ENCODE peak calls at places on chromosomes 1 and 21, in ten cellular contexts. One of them, this sample, is unnamed.

GRCh38 chr1:170836146-170836545 is 99.2 kb upstream of the MROH9 start:
- DNase-seq in cardiac fibroblast: peak
- DNase-seq in NCI-H1092: no peak
- DNase-seq in HS-5: peak
- DNase-seq in astrocyte of the spinal cord: peak
- DNase-seq in OCI-LY7: no peak
- DNase-seq in EL: peak
- DNase-seq in GDM1: no peak
- DNase-seq in posterior cingulate gyrus: no peak
- DNase-seq in NCI-H1105: no peak
- DNase-seq in this sample: no peak

GRCh38 chr1:236815941-236816340 is 20.8 kb downstream of the MTR start:
- DNase-seq in NCI-H1092: no peak
- DNase-seq in NCI-H1105: no peak
- DNase-seq in cardiac fibroblast: no peak
- DNase-seq in OCI-LY7: no peak
- DNase-seq in GDM1: no peak
- DNase-seq in EL: no peak
- DNase-seq in astrocyte of the spinal cord: no peak
- DNase-seq in HS-5: no peak
- DNase-seq in posterior cingulate gyrus: no peak
- DNase-seq in this sample: no peak

GRCh38 chr21:44337941-44338895 is 972 bp downstream of the CFAP410 start:
- DNase-seq in GDM1: no peak
- DNase-seq in cardiac fibroblast: peak
- DNase-seq in OCI-LY7: peak
- DNase-seq in HS-5: no peak
- DNase-seq in posterior cingulate gyrus: no peak
- DNase-seq in NCI-H1092: peak
- DNase-seq in NCI-H1105: peak
- DNase-seq in astrocyte of the spinal cord: peak
- DNase-seq in EL: peak
- DNase-seq in this sample: peak

GRCh38 chr1:237281481-237281880 is 239.5 kb downstream of the RYR2 start:
- DNase-seq in HS-5: no peak
- DNase-seq in OCI-LY7: no peak
- DNase-seq in astrocyte of the spinal cord: no peak
- DNase-seq in GDM1: no peak
- DNase-seq in cardiac fibroblast: no peak
- DNase-seq in NCI-H1092: no peak
- DNase-seq in NCI-H1105: no peak
- DNase-seq in EL: no peak
- DNase-seq in posterior cingulate gyrus: no peak
- DNase-seq in this sample: no peak

GRCh38 chr1:239858058-239858457 is 233.6 kb upstream of the FMN2 start:
- DNase-seq in NCI-H1105: no peak
- DNase-seq in posterior cingulate gyrus: no peak
- DNase-seq in NCI-H1092: no peak
- DNase-seq in astrocyte of the spinal cord: peak
- DNase-seq in OCI-LY7: no peak
- DNase-seq in EL: peak
- DNase-seq in cardiac fibroblast: no peak
- DNase-seq in HS-5: peak
- DNase-seq in GDM1: no peak
- DNase-seq in this sample: no peak

GRCh38 chr21:25243809-25244208 is 363.5 kb downstream of the MRPL39 start:
- DNase-seq in HS-5: no peak
- DNase-seq in OCI-LY7: no peak
- DNase-seq in cardiac fibroblast: no peak
- DNase-seq in NCI-H1105: no peak
- DNase-seq in GDM1: no peak
- DNase-seq in astrocyte of the spinal cord: no peak
- DNase-seq in NCI-H1092: no peak
- DNase-seq in posterior cingulate gyrus: no peak
- DNase-seq in EL: no peak
- DNase-seq in this sample: no peak

GRCh38 chr1:9815150-9815549 is 8.6 kb downstream of the CLSTN1 start:
- DNase-seq in posterior cingulate gyrus: no peak
- DNase-seq in GDM1: no peak
- DNase-seq in HS-5: no peak
- DNase-seq in astrocyte of the spinal cord: no peak
- DNase-seq in OCI-LY7: no peak
- DNase-seq in NCI-H1092: no peak
- DNase-seq in EL: no peak
- DNase-seq in cardiac fibroblast: no peak
- DNase-seq in NCI-H1105: no peak
- DNase-seq in this sample: no peak

GRCh38 chr1:8373547-8374270 is 55.8 kb downstream of the SLC45A1 start:
- DNase-seq in cardiac fibroblast: peak
- DNase-seq in OCI-LY7: no peak
- DNase-seq in NCI-H1105: no peak
- DNase-seq in HS-5: peak
- DNase-seq in GDM1: no peak
- DNase-seq in astrocyte of the spinal cord: peak
- DNase-seq in EL: peak
- DNase-seq in posterior cingulate gyrus: peak
- DNase-seq in NCI-H1092: peak
- DNase-seq in this sample: peak

GRCh38 chr1:175338447-175339135 is 146.0 kb upstream of the KIAA0040 start:
- DNase-seq in posterior cingulate gyrus: peak
- DNase-seq in HS-5: no peak
- DNase-seq in OCI-LY7: peak
- DNase-seq in NCI-H1105: no peak
- DNase-seq in cardiac fibroblast: no peak
- DNase-seq in astrocyte of the spinal cord: no peak
- DNase-seq in GDM1: no peak
- DNase-seq in NCI-H1092: no peak
- DNase-seq in EL: no peak
- DNase-seq in this sample: no peak

GRCh38 chr1:42334240-42335049 is 590 bp downstream of the FOXJ3 start:
- DNase-seq in astrocyte of the spinal cord: peak
- DNase-seq in posterior cingulate gyrus: peak
- DNase-seq in cardiac fibroblast: peak
- DNase-seq in OCI-LY7: peak
- DNase-seq in NCI-H1092: peak
- DNase-seq in EL: peak
- DNase-seq in HS-5: peak
- DNase-seq in GDM1: no peak
- DNase-seq in NCI-H1105: no peak
- DNase-seq in this sample: peak